ENCODE peak calls at places on chromosomes 5 and 9, in four cellular contexts. H is stimulated activated CD8-positive, alpha-beta memory T cell treated with anti-CD3 and anti-CD28 coated beads, Interleukin-15, amount 100 ng/mL, for 24 hours; I is Panc1; F is NCI-H526 treated with DMSO at 0.1 percent for 48 hours. T is an unnamed sample.

GRCh38 chr9:130041648-130042405 is 1.2 kb downstream of the FNBP1 start:
- DNase-seq in H (no peak), I (no peak), F (no peak), T (no peak)

GRCh38 chr5:102811962-102812361 is 56.9 kb downstream of the PAM start:
- DNase-seq in H (no peak), I (peak; percentile 18), F (no peak), T (peak; percentile 78)

GRCh38 chr9:15103321-15103720 is 193.1 kb upstream of the FREM1 start:
- DNase-seq in H (no peak), I (no peak), F (no peak), T (no peak)

GRCh38 chr9:136577941-136578619 is 32.2 kb upstream of the NOTCH1 start:
- DNase-seq in H (no peak), I (no peak), F (no peak), T (no peak)

GRCh38 chr5:168350315-168350714 is 58.9 kb downstream of the WWC1 start:
- DNase-seq in H (no peak), I (no peak), F (no peak), T (no peak)

GRCh38 chr5:16567365-16567764 is 49.4 kb downstream of the RETREG1 start:
- DNase-seq in H (no peak), I (no peak), F (no peak), T (no peak)

GRCh38 chr9:27528278-27528885 is 1.2 kb downstream of the MOB3B start:
- DNase-seq in H (peak; percentile 5), I (no peak), F (no peak), T (no peak)

GRCh38 chr9:120386390-120387131 is 193.4 kb downstream of the CDK5RAP2 start:
- DNase-seq in H (no peak), I (no peak), F (no peak), T (peak; percentile 83)

GRCh38 chr9:138082918-138083636 is 205.5 kb downstream of the CACNA1B start:
- DNase-seq in H (no peak), I (no peak), F (no peak), T (no peak)

GRCh38 chr5:66475731-66476130 is 120.5 kb upstream of the MAST4 start:
- DNase-seq in H (no peak), I (no peak), F (no peak), T (no peak)

GRCh38 chr9:126388964-126389363 is 62.3 kb downstream of the MVB12B start:
- DNase-seq in H (no peak), I (no peak), F (no peak), T (no peak)

GRCh38 chr5:100505984-100506670 is 29.0 kb upstream of the FAM174A start:
- DNase-seq in H (no peak), I (peak; percentile 35), F (no peak), T (no peak)

GRCh38 chr5:41796061-41796460 is 74.2 kb downstream of the OXCT1 start:
- DNase-seq in H (no peak), I (no peak), F (no peak), T (no peak)

GRCh38 chr5:77180167-77181081 is 30.1 kb upstream of the PDE8B start:
- DNase-seq in H (no peak), I (no peak), F (no peak), T (peak; percentile 35)

T was measured in NCI-H2029.